ENCODE peak calls at places on chromosome 15, in nine cellular contexts. K is right lobe of liver, T is esophagus squamous epithelium, C is thyroid gland, A is A549, U is gastrocnemius medialis, E is vagina, X is Peyer's patch, D is heart left ventricle. S is an unnamed sample.

GRCh38 chr15:98904466-98905048 is 103.0 kb downstream of the PGPEP1L start:
- DNase-seq in E (no peak), X (no peak), T (no peak), A (peak), D (no peak), K (no peak), U (no peak), C (no peak), S (no peak)

GRCh38 chr15:63945838-63946298 is 100.4 kb downstream of the DAPK2 start:
- DNase-seq in T (no peak), X (no peak), U (no peak), E (peak), K (no peak), A (no peak), D (no peak), C (peak), S (peak)

GRCh38 chr15:51051776-51052175 is 42.9 kb downstream of the TNFAIP8L3 start:
- DNase-seq in D (peak), X (peak), A (no peak), U (peak), E (no peak), C (peak), K (no peak), T (no peak), S (peak)

GRCh38 chr15:101804941-101805340 is 1.6 kb downstream of the OR4F6 start:
- DNase-seq in E (no peak), A (no peak), C (no peak), X (no peak), U (no peak), K (no peak), T (no peak), D (no peak), S (no peak)

GRCh38 chr15:29698030-29698701 is 124.1 kb downstream of the TJP1 start:
- DNase-seq in A (peak), X (peak), U (no peak), C (no peak), T (no peak), K (no peak), D (no peak), E (no peak), S (no peak)

GRCh38 chr15:43266834-43267233 is at the start of gene TGM5:
- DNase-seq in D (no peak), U (no peak), T (no peak), E (peak), K (no peak), C (peak), X (peak), A (no peak), S (peak)

GRCh38 chr15:74396146-74396438 is 28.6 kb upstream of the CYP11A1 start:
- DNase-seq in C (no peak), U (no peak), T (no peak), D (no peak), E (no peak), A (no peak), K (no peak), X (no peak), S (no peak)

GRCh38 chr15:66879511-66879910 is 177.5 kb downstream of the SMAD6 start:
- DNase-seq in C (no peak), X (no peak), U (no peak), T (no peak), A (no peak), D (no peak), K (no peak), E (no peak), S (no peak)

GRCh38 chr15:34271493-34271892 is 46.7 kb downstream of the EMC4 start:
- DNase-seq in U (peak), D (no peak), T (no peak), K (no peak), X (no peak), C (no peak), A (no peak), E (no peak), S (no peak)

GRCh38 chr15:89034305-89034704 is 54.0 kb upstream of the ABHD2 start:
- DNase-seq in D (no peak), C (no peak), T (no peak), E (no peak), X (no peak), U (no peak), K (no peak), A (peak), S (no peak)

GRCh38 chr15:101479851-101480612 is 9.5 kb downstream of the PCSK6 start:
- DNase-seq in A (no peak), U (no peak), E (no peak), C (no peak), T (no peak), X (no peak), K (no peak), D (no peak), S (no peak)

GRCh38 chr15:90266061-90266431 is 574 bp downstream of the NGRN start:
- DNase-seq in D (no peak), T (no peak), E (no peak), A (peak), U (peak), X (peak), C (peak), K (peak), S (no peak)

GRCh38 chr15:20310603-20311002 is 231.0 kb downstream of the GOLGA6L6 start:
- DNase-seq in A (no peak), E (no peak), X (no peak), D (no peak), T (no peak), K (no peak), C (no peak), U (no peak), S (no peak)

GRCh38 chr15:69719527-69719926 is 266.9 kb downstream of the RPLP1 start:
- DNase-seq in E (no peak), K (no peak), U (peak), T (no peak), C (no peak), X (peak), D (no peak), A (no peak), S (no peak)

GRCh38 chr15:98419173-98419814 is 229.0 kb upstream of the IGF1R start:
- DNase-seq in K (no peak), T (no peak), C (no peak), A (no peak), X (no peak), E (no peak), U (no peak), D (no peak), S (no peak)

GRCh38 chr15:40360015-40360414 is 2.0 kb downstream of the DISP2 start:
- DNase-seq in T (no peak), A (no peak), E (no peak), D (no peak), U (no peak), X (no peak), C (no peak), K (no peak), S (no peak)

GRCh38 chr15:78625621-78626280 is 5.0 kb upstream of the CHRNA3 start:
- DNase-seq in K (no peak), A (no peak), C (peak), T (no peak), X (no peak), E (no peak), U (no peak), D (no peak), S (no peak)

GRCh38 chr15:89199734-89200133 is 21.6 kb downstream of the RLBP1 start:
- DNase-seq in C (no peak), T (no peak), X (no peak), A (no peak), D (peak), K (no peak), E (no peak), U (no peak), S (no peak)

GRCh38 chr15:72139667-72140066 is 21.5 kb downstream of the SENP8 start:
- DNase-seq in U (no peak), E (no peak), X (no peak), C (no peak), D (no peak), K (no peak), A (no peak), T (no peak), S (no peak)

GRCh38 chr15:40499931-40500330 is 29.1 kb downstream of the CHST14 start:
- DNase-seq in E (no peak), T (no peak), X (no peak), D (no peak), A (no peak), C (no peak), K (no peak), U (no peak), S (no peak)

GRCh38 chr15:63203451-63204090 is 14.2 kb downstream of the RAB8B start:
- DNase-seq in A (no peak), K (no peak), X (peak), T (no peak), U (no peak), D (no peak), C (no peak), E (no peak), S (no peak)

GRCh38 chr15:98764296-98764695 is 116.0 kb downstream of the IGF1R start:
- DNase-seq in K (no peak), E (no peak), U (no peak), X (no peak), D (no peak), C (no peak), A (no peak), T (no peak), S (no peak)

GRCh38 chr15:81184188-81184587 is 12.5 kb upstream of the IL16 start:
- DNase-seq in U (peak), A (no peak), X (no peak), C (no peak), T (no peak), E (no peak), K (no peak), D (peak), S (no peak)

GRCh38 chr15:63327648-63328421 is 50.4 kb downstream of the APH1B start:
- DNase-seq in X (no peak), K (no peak), U (no peak), E (no peak), T (no peak), D (no peak), C (peak), A (no peak), S (no peak)

GRCh38 chr15:77525411-77525811 is 104.7 kb downstream of the HMG20A start:
- DNase-seq in C (no peak), D (peak), K (no peak), E (no peak), X (no peak), T (no peak), A (no peak), U (no peak), S (no peak)

GRCh38 chr15:75694241-75695182 is 18.1 kb downstream of the CSPG4 start:
- DNase-seq in U (peak), K (no peak), C (peak), A (peak), T (peak), X (peak), D (peak), E (no peak), S (peak)

GRCh38 chr15:32685576-32685975 is 32.2 kb upstream of the GREM1 start:
- DNase-seq in T (no peak), X (no peak), D (no peak), A (no peak), E (no peak), U (no peak), K (no peak), C (no peak), S (no peak)

GRCh38 chr15:33016405-33017024 is 178.0 kb downstream of the FMN1 start:
- DNase-seq in T (no peak), C (peak), E (no peak), K (no peak), A (no peak), U (no peak), X (no peak), D (no peak), S (peak)

GRCh38 chr15:42149493-42150245 is 6.8 kb downstream of the PLA2G4F start:
- DNase-seq in X (peak), A (no peak), E (no peak), T (no peak), U (no peak), K (no peak), D (no peak), C (no peak), S (no peak)
- TF ChIP-seq CTCF in X (no peak), A (no peak), E (no peak), T (no peak), U (no peak), K (no peak), D (no peak), C (no peak), S (no peak)

GRCh38 chr15:92997821-92998220 is 91.2 kb downstream of the RGMA start:
- DNase-seq in T (no peak), C (no peak), E (no peak), D (no peak), U (no peak), X (no peak), K (no peak), A (no peak), S (no peak)

GRCh38 chr15:93001881-93002280 is 87.1 kb downstream of the RGMA start:
- DNase-seq in K (no peak), E (no peak), U (no peak), X (no peak), C (no peak), D (no peak), T (no peak), A (no peak), S (no peak)

GRCh38 chr15:93005133-93005532 is 83.9 kb downstream of the RGMA start:
- DNase-seq in D (no peak), U (peak), C (no peak), E (no peak), T (no peak), K (no peak), A (no peak), X (no peak), S (no peak)

GRCh38 chr15:93001156-93001555 is 87.9 kb downstream of the RGMA start:
- DNase-seq in K (no peak), A (no peak), U (no peak), E (no peak), C (no peak), X (no peak), D (no peak), T (no peak), S (no peak)
- TF ChIP-seq POLR2A in K (no peak), A (no peak), U (no peak), E (no peak), C (no peak), X (no peak), D (no peak), T (no peak), S (no peak)

GRCh38 chr15:65862682-65863081 is 6.6 kb upstream of the RAB11A start:
- DNase-seq in U (peak), D (no peak), A (peak), C (no peak), K (no peak), X (peak), T (no peak), E (no peak), S (no peak)
- TF ChIP-seq CTCF in U (peak), D (peak), A (peak), C (peak), K (peak), X (peak), T (peak), E (no peak), S (no peak)

DNA sequence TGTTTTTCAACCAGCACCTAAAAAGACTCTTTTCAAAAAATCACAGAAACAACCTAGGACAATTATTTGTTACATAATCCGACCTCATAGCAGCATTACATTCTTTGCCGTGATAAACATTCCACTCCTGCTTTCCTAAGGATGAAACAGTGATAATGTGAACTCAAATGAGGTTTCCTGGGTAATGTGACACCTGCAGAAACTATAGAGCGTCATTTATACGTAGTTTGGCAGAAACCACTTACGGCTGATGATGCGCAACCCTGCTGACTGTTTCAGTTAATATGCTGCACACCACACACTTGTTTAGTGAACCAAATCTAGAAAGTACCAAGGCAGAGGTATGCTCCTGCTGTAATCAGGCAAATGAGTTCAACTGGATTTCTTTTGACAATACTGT is 55.9 kb downstream of the SEMA6D start:
- DNase-seq in T (no peak), D (no peak), A (no peak), U (no peak), E (no peak), C (no peak), K (no peak), X (no peak), S (no peak)
- TF ChIP-seq POLR2A in T (no peak), D (no peak), A (no peak), U (no peak), E (no peak), C (no peak), K (no peak), X (no peak), S (no peak)

GRCh38 chr15:58222698-58223097 is 84.5 kb downstream of the AQP9 start:
- DNase-seq in K (no peak), A (no peak), D (no peak), U (no peak), E (no peak), T (no peak), C (no peak), X (no peak), S (no peak)
- TF ChIP-seq CTCF in K (no peak), A (no peak), D (no peak), U (no peak), E (no peak), T (no peak), C (no peak), X (no peak), S (no peak)

GRCh38 chr15:100346866-100347512 is 5.2 kb upstream of the ADAMTS17 start:
- DNase-seq in T (no peak), A (no peak), X (no peak), C (no peak), E (no peak), K (no peak), U (no peak), D (no peak), S (no peak)

GRCh38 chr15:100349321-100349695 is 7.5 kb upstream of the ADAMTS17 start:
- DNase-seq in K (no peak), X (no peak), E (peak), A (no peak), C (no peak), U (no peak), D (no peak), T (no peak), S (no peak)

GRCh38 chr15:100350434-100351226 is 8.9 kb upstream of the ADAMTS17 start:
- DNase-seq in T (no peak), K (no peak), X (peak), U (no peak), C (no peak), D (no peak), A (peak), E (no peak), S (peak)

GRCh38 chr15:100348578-100348977 is 6.8 kb upstream of the ADAMTS17 start:
- DNase-seq in E (no peak), A (no peak), D (no peak), T (no peak), C (no peak), X (no peak), K (no peak), U (no peak), S (no peak)

GRCh38 chr15:100349696-100350433 is 8.1 kb upstream of the ADAMTS17 start:
- DNase-seq in C (peak), A (peak), K (peak), U (peak), E (peak), T (peak), X (peak), D (peak), S (peak)
- TF ChIP-seq POLR2A in C (no peak), A (no peak), K (peak), U (peak), E (peak), T (peak), X (no peak), D (peak), S (peak)